ENCODE peak calls at places on chromosomes 16 and 17, in seven cellular contexts. Z is H7; G is T47D; V is WTC11; F is stimulated activated effector memory CD8-positive, alpha-beta T cell treated with anti-CD3 and anti-CD28 coated beads, Interleukin-12 subunit alpha, Interleukin-12 subunit beta, amount 100 ng/mL, for 72 hours; J is activated T-cell treated with anti-CD3 and anti-CD28 coated beads for 24 hours; O is LHCN-M2. L is an unnamed sample.

GRCh38 chr17:45227631-45228120 is 6.0 kb downstream of the FMNL1 start:
- DNase-seq in Z (peak), G (no peak), V (no peak), F (peak), J (no peak), O (no peak), L (no peak)

GRCh38 chr17:73637866-73638265 is 6.4 kb downstream of the SDK2 start:
- DNase-seq in Z (no peak), G (no peak), V (no peak), F (no peak), J (no peak), O (no peak), L (no peak)

GRCh38 chr17:45326566-45326965 is 9.7 kb upstream of the MAP3K14 start:
- DNase-seq in Z (no peak), G (no peak), V (no peak), F (no peak), J (no peak), O (no peak), L (no peak)

GRCh38 chr16:22898131-22898530 is 84.2 kb downstream of the HS3ST2 start:
- DNase-seq in Z (no peak), G (no peak), V (no peak), F (no peak), J (no peak), O (no peak), L (no peak)

GRCh38 chr17:66240630-66241029 is 11.4 kb upstream of the APOH start:
- DNase-seq in Z (no peak), G (no peak), V (no peak), F (no peak), J (no peak), O (peak), L (peak)

GRCh38 chr16:46629331-46629843 is 8.2 kb upstream of the SHCBP1 start:
- DNase-seq in Z (peak), G (peak), V (no peak), F (no peak), J (no peak), O (peak), L (peak)

GRCh38 chr17:44844390-44844830 is 3.3 kb upstream of the HIGD1B start:
- DNase-seq in Z (peak), G (no peak), V (no peak), F (no peak), J (no peak), O (no peak), L (no peak)

GRCh38 chr17:49121696-49122292 is 10.8 kb upstream of the B4GALNT2 start:
- DNase-seq in Z (no peak), G (no peak), V (no peak), F (no peak), J (no peak), O (no peak), L (no peak)

GRCh38 chr17:10772425-10773380 is 31.2 kb downstream of the TMEM238L start:
- DNase-seq in Z (peak), G (no peak), V (peak), F (peak), J (peak), O (peak), L (no peak)

GRCh38 chr16:1475552-1476114 is 805 bp upstream of the CLCN7 start:
- DNase-seq in Z (no peak), G (no peak), V (no peak), F (no peak), J (no peak), O (no peak), L (no peak)

GRCh38 chr16:85861095-85861825 is 37.7 kb upstream of the IRF8 start:
- DNase-seq in Z (no peak), G (no peak), V (no peak), F (no peak), J (no peak), O (no peak), L (no peak)